ENCODE peak calls at places on chromosomes 1 and 21, in five cellular contexts. C is AG04450, B is neuronal stem cell, T is heart right ventricle, J is IMR-90. R is an unnamed sample.

GRCh38 chr1:234613128-234613875 is 3.3 kb upstream of the IRF2BP2 start:
- DNase-seq in C (no peak), B (no peak), T (no peak), J (peak), R (no peak)

GRCh38 chr1:35324486-35324885 is 56.0 kb downstream of the ZMYM4 start:
- DNase-seq in C (no peak), B (no peak), T (no peak), J (peak), R (no peak)

GRCh38 chr1:110084226-110085078 is 14.0 kb upstream of the ALX3 start:
- DNase-seq in C (peak), B (no peak), T (peak), J (peak), R (no peak)

GRCh38 chr1:1033731-1034437 is 14.0 kb downstream of the AGRN start:
- DNase-seq in C (no peak), B (no peak), T (no peak), J (no peak), R (no peak)

GRCh38 chr1:11700655-11701467 is 9.4 kb downstream of the DRAXIN start:
- DNase-seq in C (no peak), B (no peak), T (no peak), J (no peak), R (peak)

GRCh38 chr1:43306688-43307457 is 6.1 kb downstream of the TIE1 start:
- DNase-seq in C (no peak), B (no peak), T (no peak), J (no peak), R (no peak)

GRCh38 chr1:10793129-10793651 is 3.3 kb downstream of the CASZ1 start:
- DNase-seq in C (no peak), B (no peak), T (no peak), J (no peak), R (no peak)

GRCh38 chr1:6727535-6727934 is 25.9 kb upstream of the DNAJC11 start:
- DNase-seq in C (peak), B (peak), T (peak), J (peak), R (peak)

GRCh38 chr1:218436997-218437396 is 91.9 kb downstream of the TGFB2 start:
- DNase-seq in C (no peak), B (no peak), T (no peak), J (no peak), R (no peak)

GRCh38 chr1:165353731-165354671 is 2.5 kb downstream of the LMX1A start:
- DNase-seq in C (no peak), B (no peak), T (no peak), J (no peak), R (no peak)

GRCh38 chr21:17492415-17493168 is 20.3 kb upstream of the CXADR start:
- DNase-seq in C (no peak), B (no peak), T (no peak), J (no peak), R (no peak)

GRCh38 chr21:35198004-35198403 is 148.9 kb upstream of the RUNX1 start:
- DNase-seq in C (peak), B (no peak), T (peak), J (peak), R (no peak)

GRCh38 chr1:6275826-6276764 is 15.2 kb upstream of the GPR153 start:
- DNase-seq in C (peak), B (no peak), T (peak), J (peak), R (peak)

GRCh38 chr1:150981805-150982712 is at the start of gene ANXA9:
- DNase-seq in C (no peak), B (no peak), T (no peak), J (no peak), R (no peak)
- H3K4me3 ChIP-seq in C (no peak), B (no peak), T (no peak), J (no peak), R (no peak)

DNA sequence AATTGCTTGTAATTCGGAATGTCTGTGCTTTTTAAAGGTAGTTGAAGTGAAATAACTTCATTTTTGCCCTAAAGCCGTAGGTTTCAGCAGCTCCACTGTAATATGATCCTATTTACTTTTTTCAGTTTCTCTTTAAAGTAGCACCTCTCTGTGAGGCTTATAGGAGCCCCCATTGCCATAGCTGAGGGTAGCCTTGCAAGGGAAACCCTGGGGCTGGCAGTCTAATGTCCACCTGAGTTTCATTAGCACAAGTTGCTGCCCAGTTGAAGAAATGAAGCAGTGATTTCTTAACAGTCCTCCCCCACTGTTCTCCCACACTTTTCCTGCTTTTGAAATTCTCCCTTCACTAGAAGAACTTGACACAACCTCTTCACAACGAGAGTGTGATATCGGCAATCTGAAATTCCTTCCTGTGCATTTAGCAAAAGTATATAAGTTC is 1.5 kb downstream of the HMCN1 start:
- DNase-seq in C (no peak), B (no peak), T (no peak), J (peak), R (peak)
- H3K27ac ChIP-seq in C (no peak), B (no peak), T (peak), J (peak), R (peak)

DNA sequence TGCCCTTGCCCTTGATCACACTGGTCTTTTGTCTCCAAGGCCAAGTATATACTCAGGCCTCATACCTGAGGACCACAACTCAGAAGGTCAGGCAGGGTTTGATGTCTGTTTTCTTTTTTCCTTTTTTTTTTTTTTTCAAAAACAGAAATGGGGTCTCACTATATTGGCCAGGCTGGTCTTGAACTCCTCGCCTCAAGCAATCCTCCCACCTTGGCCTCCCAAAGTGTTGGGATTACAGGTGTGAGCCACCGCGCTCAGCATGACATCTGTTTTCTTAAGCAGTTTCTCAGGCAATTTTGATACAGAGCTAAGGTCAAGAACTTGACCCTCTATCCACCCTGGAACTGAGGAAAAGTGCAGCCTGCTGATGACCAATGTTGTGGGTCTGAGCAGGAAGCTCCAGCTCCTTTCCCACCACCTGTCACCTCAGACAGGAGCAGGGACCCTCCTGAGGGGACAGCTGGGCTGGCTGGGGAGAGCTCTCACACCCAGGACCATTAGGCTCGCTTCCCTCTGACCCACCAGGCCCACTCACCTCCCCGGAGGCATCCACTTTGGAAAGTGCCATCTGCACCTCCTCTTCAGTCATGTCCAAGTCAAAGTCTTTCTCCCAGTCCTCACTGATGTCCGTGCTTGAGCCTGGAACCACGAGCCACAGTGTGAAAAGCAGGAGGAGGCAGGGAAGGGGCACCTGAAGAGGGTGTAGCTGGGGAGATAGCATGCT is 5.7 kb downstream of the TSSK3 start:
- DNase-seq in C (no peak), B (no peak), T (no peak), J (no peak), R (no peak)
- H3K4me3 ChIP-seq in C (no peak), B (no peak), T (no peak), J (no peak), R (no peak)

DNA sequence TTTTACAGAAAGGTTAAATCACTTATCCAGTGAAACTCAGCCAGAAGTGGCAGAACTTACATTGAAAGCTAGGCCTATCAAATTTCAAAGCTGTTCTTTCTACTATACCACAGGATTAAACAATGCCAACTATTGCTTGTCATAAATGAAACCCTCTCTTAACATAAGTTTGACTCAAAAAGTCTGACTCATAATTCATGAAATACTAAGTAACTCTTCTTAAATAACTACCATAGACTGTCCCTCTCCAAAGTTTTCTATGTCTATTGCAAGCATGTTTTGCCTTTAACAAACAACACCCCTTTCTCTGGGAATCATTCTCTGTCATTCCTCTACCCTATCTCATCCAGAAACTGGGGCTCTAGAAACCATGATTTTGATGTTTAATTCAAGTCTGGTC is 109.5 kb upstream of the UBE2U start:
- DNase-seq in C (no peak), B (no peak), T (no peak), J (peak), R (no peak)
- H3K27ac ChIP-seq in C (no peak), B (no peak), T (no peak), J (no peak), R (no peak)

GRCh38 chr1:38852780-38853179 is 6.8 kb downstream of the RRAGC start:
- DNase-seq in C (no peak), B (no peak), T (no peak), J (no peak), R (no peak)
- H3K4me3 ChIP-seq in C (no peak), B (no peak), T (no peak), J (no peak), R (no peak)

GRCh38 chr1:9404541-9404940 is 111.8 kb downstream of the SPSB1 start:
- DNase-seq in C (no peak), B (no peak), T (no peak), J (no peak), R (no peak)
- H3K27ac ChIP-seq in C (no peak), B (no peak), T (no peak), J (no peak), R (no peak)

DNA sequence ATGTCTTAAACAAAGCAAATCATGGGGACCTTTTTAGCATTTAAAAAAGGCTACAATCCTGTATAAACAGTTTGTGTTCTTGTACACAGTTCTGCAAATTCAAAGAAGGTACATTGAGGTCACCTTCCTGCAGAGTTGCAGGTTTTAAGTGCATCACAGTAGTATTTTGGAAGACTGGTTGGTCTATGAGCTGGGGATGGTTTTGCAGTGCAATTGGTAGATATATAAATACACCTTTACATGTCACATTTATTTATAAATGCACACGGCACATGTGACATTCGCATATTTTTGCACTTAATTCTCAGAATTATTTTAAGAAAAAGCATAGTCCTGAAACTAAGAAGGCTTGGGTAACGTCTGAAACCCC is 599 bp upstream of the ITPKB start:
- DNase-seq in C (no peak), B (no peak), T (no peak), J (no peak), R (no peak)
- H3K4me3 ChIP-seq in C (no peak), B (no peak), T (peak), J (no peak), R (peak)

GRCh38 chr1:44346184-44346583 is 8.9 kb downstream of the ERI3 start:
- DNase-seq in C (no peak), B (no peak), T (no peak), J (no peak), R (no peak)
- H3K27ac ChIP-seq in C (no peak), B (no peak), T (no peak), J (no peak), R (no peak)